ENCODE peak calls at places on chromosomes 4 and X, in ten cellular contexts. One of them, this sample, is unnamed.

GRCh38 chr4:113673450-113673849 is 88.1 kb downstream of the CAMK2D start:
- DNase-seq in heart left ventricle: no peak
- DNase-seq in Calu3: peak; percentile 25
- DNase-seq in fibroblast of villous mesenchyme: no peak
- DNase-seq in colonic mucosa: no peak
- DNase-seq in left ventricle myocardium inferior: no peak
- DNase-seq in cardiac fibroblast: no peak
- DNase-seq in AG10803: no peak
- DNase-seq in foreskin fibroblast: peak; percentile 49
- DNase-seq in foreskin keratinocyte: peak; percentile 82
- DNase-seq in this sample: peak; percentile 68

GRCh38 chrX:138775501-138775900 is 64.0 kb upstream of the FGF13 start:
- DNase-seq in foreskin fibroblast: peak; percentile 24
- DNase-seq in foreskin keratinocyte: no peak
- DNase-seq in heart left ventricle: no peak
- DNase-seq in cardiac fibroblast: peak; percentile 25
- DNase-seq in colonic mucosa: no peak
- DNase-seq in fibroblast of villous mesenchyme: peak; percentile 24
- DNase-seq in left ventricle myocardium inferior: no peak
- DNase-seq in Calu3: no peak
- DNase-seq in AG10803: peak; percentile 48
- DNase-seq in this sample: peak; percentile 55

GRCh38 chr4:150387983-150388382 is 194.0 kb upstream of the MAB21L2 start:
- DNase-seq in cardiac fibroblast: no peak
- DNase-seq in heart left ventricle: no peak
- DNase-seq in foreskin fibroblast: no peak
- DNase-seq in fibroblast of villous mesenchyme: no peak
- DNase-seq in left ventricle myocardium inferior: no peak
- DNase-seq in foreskin keratinocyte: no peak
- DNase-seq in colonic mucosa: no peak
- DNase-seq in Calu3: no peak
- DNase-seq in AG10803: no peak
- DNase-seq in this sample: no peak

GRCh38 chr4:152095701-152096070 is 334.9 kb upstream of the GATB start:
- DNase-seq in cardiac fibroblast: no peak
- DNase-seq in heart left ventricle: no peak
- DNase-seq in colonic mucosa: no peak
- DNase-seq in Calu3: no peak
- DNase-seq in foreskin fibroblast: no peak
- DNase-seq in fibroblast of villous mesenchyme: no peak
- DNase-seq in AG10803: no peak
- DNase-seq in foreskin keratinocyte: no peak
- DNase-seq in left ventricle myocardium inferior: no peak
- DNase-seq in this sample: peak; percentile 7

GRCh38 chrX:109704563-109704962 is 28.5 kb downstream of the ACSL4 start:
- DNase-seq in colonic mucosa: no peak
- DNase-seq in cardiac fibroblast: no peak
- DNase-seq in heart left ventricle: no peak
- DNase-seq in foreskin fibroblast: no peak
- DNase-seq in foreskin keratinocyte: no peak
- DNase-seq in fibroblast of villous mesenchyme: no peak
- DNase-seq in Calu3: no peak
- DNase-seq in AG10803: no peak
- DNase-seq in left ventricle myocardium inferior: no peak
- DNase-seq in this sample: no peak

GRCh38 chr4:86549163-86549788 is 44.8 kb upstream of the PTPN13 start:
- DNase-seq in heart left ventricle: no peak
- DNase-seq in foreskin keratinocyte: peak; percentile 76
- DNase-seq in Calu3: no peak
- DNase-seq in fibroblast of villous mesenchyme: no peak
- DNase-seq in AG10803: no peak
- DNase-seq in foreskin fibroblast: peak; percentile 66
- DNase-seq in colonic mucosa: no peak
- DNase-seq in cardiac fibroblast: no peak
- DNase-seq in left ventricle myocardium inferior: no peak
- DNase-seq in this sample: no peak

GRCh38 chrX:19670854-19671620 is 155.7 kb upstream of the MAP3K15 start:
- DNase-seq in AG10803: peak; percentile 78
- DNase-seq in cardiac fibroblast: peak; percentile 75
- DNase-seq in left ventricle myocardium inferior: peak; percentile 22
- DNase-seq in colonic mucosa: peak; percentile 67
- DNase-seq in Calu3: peak; percentile 76
- DNase-seq in heart left ventricle: peak; percentile 42
- DNase-seq in foreskin fibroblast: peak; percentile 86
- DNase-seq in fibroblast of villous mesenchyme: peak; percentile 77
- DNase-seq in foreskin keratinocyte: peak; percentile 63
- DNase-seq in this sample: peak; percentile 90

GRCh38 chr4:830776-831482 is 5.0 kb upstream of the CPLX1 start:
- DNase-seq in colonic mucosa: no peak
- DNase-seq in foreskin fibroblast: no peak
- DNase-seq in cardiac fibroblast: no peak
- DNase-seq in foreskin keratinocyte: no peak
- DNase-seq in AG10803: no peak
- DNase-seq in left ventricle myocardium inferior: no peak
- DNase-seq in fibroblast of villous mesenchyme: no peak
- DNase-seq in heart left ventricle: peak; percentile 56
- DNase-seq in Calu3: no peak
- DNase-seq in this sample: no peak

GRCh38 chrX:152637649-152638442 is at the start of gene GABRQ:
- DNase-seq in fibroblast of villous mesenchyme: peak; percentile 1
- DNase-seq in Calu3: no peak
- DNase-seq in foreskin keratinocyte: peak; percentile 6
- DNase-seq in left ventricle myocardium inferior: peak; percentile 13
- DNase-seq in colonic mucosa: no peak
- DNase-seq in cardiac fibroblast: peak; percentile 9
- DNase-seq in foreskin fibroblast: peak; percentile 53
- DNase-seq in heart left ventricle: no peak
- DNase-seq in AG10803: peak; percentile 0
- DNase-seq in this sample: peak; percentile 46

GRCh38 chr4:148431401-148431800 is 10.8 kb downstream of the NR3C2 start:
- DNase-seq in heart left ventricle: no peak
- DNase-seq in foreskin keratinocyte: no peak
- DNase-seq in fibroblast of villous mesenchyme: no peak
- DNase-seq in Calu3: peak; percentile 9
- DNase-seq in colonic mucosa: peak; percentile 29
- DNase-seq in AG10803: no peak
- DNase-seq in foreskin fibroblast: no peak
- DNase-seq in left ventricle myocardium inferior: no peak
- DNase-seq in cardiac fibroblast: no peak
- DNase-seq in this sample: no peak

GRCh38 chrX:40064055-40064597 is 33.6 kb downstream of the BCOR start:
- DNase-seq in colonic mucosa: no peak
- DNase-seq in AG10803: no peak
- DNase-seq in foreskin fibroblast: no peak
- DNase-seq in cardiac fibroblast: no peak
- DNase-seq in heart left ventricle: no peak
- DNase-seq in foreskin keratinocyte: no peak
- DNase-seq in left ventricle myocardium inferior: no peak
- DNase-seq in fibroblast of villous mesenchyme: no peak
- DNase-seq in Calu3: no peak
- DNase-seq in this sample: no peak

GRCh38 chr4:33696066-33696465 is 2548.2 kb downstream of the ARAP2 start:
- DNase-seq in Calu3: no peak
- DNase-seq in fibroblast of villous mesenchyme: peak; percentile 16
- DNase-seq in cardiac fibroblast: peak; percentile 57
- DNase-seq in foreskin fibroblast: peak; percentile 68
- DNase-seq in AG10803: peak; percentile 4
- DNase-seq in foreskin keratinocyte: peak; percentile 75
- DNase-seq in colonic mucosa: no peak
- DNase-seq in heart left ventricle: no peak
- DNase-seq in left ventricle myocardium inferior: no peak
- DNase-seq in this sample: peak; percentile 26

GRCh38 chrX:120305531-120306145 is 5.6 kb downstream of the TMEM255A start:
- DNase-seq in cardiac fibroblast: no peak
- DNase-seq in colonic mucosa: no peak
- DNase-seq in foreskin keratinocyte: no peak
- DNase-seq in left ventricle myocardium inferior: no peak
- DNase-seq in fibroblast of villous mesenchyme: no peak
- DNase-seq in foreskin fibroblast: peak; percentile 30
- DNase-seq in Calu3: no peak
- DNase-seq in AG10803: no peak
- DNase-seq in heart left ventricle: no peak
- DNase-seq in this sample: no peak

GRCh38 chr4:40227284-40227683 is 30.5 kb downstream of the RHOH start:
- DNase-seq in heart left ventricle: no peak
- DNase-seq in AG10803: no peak
- DNase-seq in colonic mucosa: no peak
- DNase-seq in left ventricle myocardium inferior: no peak
- DNase-seq in cardiac fibroblast: no peak
- DNase-seq in Calu3: no peak
- DNase-seq in fibroblast of villous mesenchyme: no peak
- DNase-seq in foreskin keratinocyte: no peak
- DNase-seq in foreskin fibroblast: no peak
- DNase-seq in this sample: no peak

GRCh38 chr4:15378055-15378454 is 49.8 kb upstream of the C1QTNF7 start:
- DNase-seq in Calu3: no peak
- DNase-seq in foreskin keratinocyte: peak; percentile 41
- DNase-seq in heart left ventricle: no peak
- DNase-seq in AG10803: peak; percentile 38
- DNase-seq in cardiac fibroblast: peak; percentile 27
- DNase-seq in colonic mucosa: no peak
- DNase-seq in foreskin fibroblast: peak; percentile 75
- DNase-seq in left ventricle myocardium inferior: no peak
- DNase-seq in fibroblast of villous mesenchyme: peak; percentile 56
- DNase-seq in this sample: no peak

GRCh38 chr4:150258569-150258968 is 180.3 kb downstream of the DCLK2 start:
- DNase-seq in cardiac fibroblast: no peak
- DNase-seq in left ventricle myocardium inferior: no peak
- DNase-seq in fibroblast of villous mesenchyme: no peak
- DNase-seq in foreskin keratinocyte: peak; percentile 63
- DNase-seq in foreskin fibroblast: no peak
- DNase-seq in Calu3: no peak
- DNase-seq in heart left ventricle: no peak
- DNase-seq in colonic mucosa: no peak
- DNase-seq in AG10803: no peak
- DNase-seq in this sample: peak; percentile 49

GRCh38 chr4:13344216-13344615 is 139.9 kb downstream of the RAB28 start:
- DNase-seq in fibroblast of villous mesenchyme: no peak
- DNase-seq in foreskin keratinocyte: no peak
- DNase-seq in heart left ventricle: no peak
- DNase-seq in left ventricle myocardium inferior: no peak
- DNase-seq in AG10803: peak; percentile 18
- DNase-seq in foreskin fibroblast: peak; percentile 16
- DNase-seq in cardiac fibroblast: no peak
- DNase-seq in Calu3: no peak
- DNase-seq in colonic mucosa: no peak
- DNase-seq in this sample: no peak

GRCh38 chr4:7327341-7327885 is 107.3 kb downstream of the PSAPL1 start:
- DNase-seq in colonic mucosa: no peak
- DNase-seq in fibroblast of villous mesenchyme: no peak
- DNase-seq in AG10803: no peak
- DNase-seq in left ventricle myocardium inferior: no peak
- DNase-seq in heart left ventricle: peak; percentile 13
- DNase-seq in foreskin keratinocyte: no peak
- DNase-seq in cardiac fibroblast: no peak
- DNase-seq in Calu3: no peak
- DNase-seq in foreskin fibroblast: no peak
- DNase-seq in this sample: no peak

GRCh38 chrX:36087366-36087765 is 167.8 kb downstream of the CFAP47 start:
- DNase-seq in colonic mucosa: no peak
- DNase-seq in fibroblast of villous mesenchyme: no peak
- DNase-seq in foreskin keratinocyte: no peak
- DNase-seq in heart left ventricle: no peak
- DNase-seq in foreskin fibroblast: no peak
- DNase-seq in cardiac fibroblast: no peak
- DNase-seq in AG10803: no peak
- DNase-seq in Calu3: no peak
- DNase-seq in left ventricle myocardium inferior: no peak
- DNase-seq in this sample: no peak

GRCh38 chr4:83083925-83084475 is 30.5 kb downstream of the PLAC8 start:
- DNase-seq in heart left ventricle: no peak
- DNase-seq in left ventricle myocardium inferior: no peak
- DNase-seq in fibroblast of villous mesenchyme: no peak
- DNase-seq in foreskin fibroblast: no peak
- DNase-seq in Calu3: no peak
- DNase-seq in colonic mucosa: no peak
- DNase-seq in AG10803: no peak
- DNase-seq in cardiac fibroblast: peak; percentile 15
- DNase-seq in foreskin keratinocyte: no peak
- DNase-seq in this sample: no peak

GRCh38 chr4:3136454-3136853 is 62.0 kb downstream of the HTT start:
- DNase-seq in foreskin keratinocyte: no peak
- DNase-seq in foreskin fibroblast: peak; percentile 44
- DNase-seq in left ventricle myocardium inferior: no peak
- DNase-seq in colonic mucosa: no peak
- DNase-seq in AG10803: no peak
- DNase-seq in heart left ventricle: no peak
- DNase-seq in fibroblast of villous mesenchyme: peak; percentile 45
- DNase-seq in cardiac fibroblast: peak; percentile 56
- DNase-seq in Calu3: no peak
- DNase-seq in this sample: peak; percentile 6
- TF ChIP-seq CTCF in foreskin keratinocyte: peak; percentile 42
- TF ChIP-seq CTCF in foreskin fibroblast: peak; percentile 12
- TF ChIP-seq CTCF in left ventricle myocardium inferior: peak; percentile 49
- TF ChIP-seq CTCF in colonic mucosa: no peak
- TF ChIP-seq CTCF in AG10803: peak; percentile 42
- TF ChIP-seq CTCF in heart left ventricle: peak; percentile 39
- TF ChIP-seq CTCF in fibroblast of villous mesenchyme: peak; percentile 40
- TF ChIP-seq CTCF in cardiac fibroblast: peak; percentile 24
- TF ChIP-seq CTCF in Calu3: no peak
- TF ChIP-seq CTCF in this sample: peak; percentile 37

GRCh38 chrX:42678133-42678532 is 99.8 kb downstream of the PPP1R2C start:
- DNase-seq in foreskin fibroblast: peak; percentile 7
- DNase-seq in left ventricle myocardium inferior: no peak
- DNase-seq in Calu3: peak; percentile 3
- DNase-seq in cardiac fibroblast: peak; percentile 73
- DNase-seq in fibroblast of villous mesenchyme: peak; percentile 39
- DNase-seq in AG10803: peak; percentile 24
- DNase-seq in heart left ventricle: no peak
- DNase-seq in foreskin keratinocyte: peak; percentile 9
- DNase-seq in colonic mucosa: no peak
- DNase-seq in this sample: peak; percentile 64
- TF ChIP-seq CTCF in foreskin fibroblast: no peak
- TF ChIP-seq CTCF in left ventricle myocardium inferior: peak; percentile 34
- TF ChIP-seq CTCF in Calu3: no peak
- TF ChIP-seq CTCF in cardiac fibroblast: peak; percentile 18
- TF ChIP-seq CTCF in fibroblast of villous mesenchyme: peak; percentile 27
- TF ChIP-seq CTCF in AG10803: no peak
- TF ChIP-seq CTCF in heart left ventricle: no peak
- TF ChIP-seq CTCF in foreskin keratinocyte: peak; percentile 25
- TF ChIP-seq CTCF in colonic mucosa: no peak
- TF ChIP-seq CTCF in this sample: peak; percentile 21

GRCh38 chr4:103204114-103204513 is 6.0 kb upstream of the CENPE start:
- DNase-seq in foreskin keratinocyte: peak; percentile 9
- DNase-seq in left ventricle myocardium inferior: no peak
- DNase-seq in foreskin fibroblast: peak; percentile 25
- DNase-seq in heart left ventricle: no peak
- DNase-seq in fibroblast of villous mesenchyme: peak; percentile 12
- DNase-seq in cardiac fibroblast: peak; percentile 23
- DNase-seq in colonic mucosa: no peak
- DNase-seq in AG10803: peak; percentile 17
- DNase-seq in Calu3: peak; percentile 4
- DNase-seq in this sample: peak; percentile 46
- TF ChIP-seq CTCF in foreskin keratinocyte: peak; percentile 69
- TF ChIP-seq CTCF in left ventricle myocardium inferior: no peak
- TF ChIP-seq CTCF in foreskin fibroblast: peak; percentile 22
- TF ChIP-seq CTCF in heart left ventricle: no peak
- TF ChIP-seq CTCF in fibroblast of villous mesenchyme: peak; percentile 35
- TF ChIP-seq CTCF in cardiac fibroblast: peak; percentile 22
- TF ChIP-seq CTCF in colonic mucosa: no peak
- TF ChIP-seq CTCF in AG10803: peak; percentile 50
- TF ChIP-seq CTCF in Calu3: no peak
- TF ChIP-seq CTCF in this sample: peak; percentile 49

GRCh38 chr4:138919094-138919936 is 96.3 kb upstream of the NOCT start:
- DNase-seq in left ventricle myocardium inferior: peak; percentile 72
- DNase-seq in heart left ventricle: peak; percentile 57
- DNase-seq in foreskin fibroblast: peak; percentile 69
- DNase-seq in colonic mucosa: peak; percentile 69
- DNase-seq in cardiac fibroblast: peak; percentile 72
- DNase-seq in fibroblast of villous mesenchyme: peak; percentile 79
- DNase-seq in AG10803: peak; percentile 71
- DNase-seq in foreskin keratinocyte: peak; percentile 69
- DNase-seq in Calu3: peak; percentile 79
- DNase-seq in this sample: peak; percentile 85
- TF ChIP-seq CTCF in left ventricle myocardium inferior: peak; percentile 93
- TF ChIP-seq CTCF in heart left ventricle: peak; percentile 87
- TF ChIP-seq CTCF in foreskin fibroblast: peak; percentile 61
- TF ChIP-seq CTCF in colonic mucosa: peak; percentile 61
- TF ChIP-seq CTCF in cardiac fibroblast: peak; percentile 78
- TF ChIP-seq CTCF in fibroblast of villous mesenchyme: peak; percentile 83
- TF ChIP-seq CTCF in AG10803: peak; percentile 95
- TF ChIP-seq CTCF in foreskin keratinocyte: peak; percentile 94
- TF ChIP-seq CTCF in Calu3: peak; percentile 51
- TF ChIP-seq CTCF in this sample: peak; percentile 71

This sample was measured in MCF 10A.